ENCODE peak calls at places on chromosome 12, in nine cellular contexts. Z is cardiac fibroblast, S is nucleus accumbens, W is ovary, Q is T-helper 2 cell, P is thoracic aorta, J is KBM-7, H is NCI-H526 treated with DMSO at 0.1 percent for 48 hours, D is ELR. G is an unnamed sample.
A peak's percentile ranks its signal among the peaks of the same experiment; 100 is the strongest.

GRCh38 chr12:3252416-3252815 is 175.2 kb downstream of the TSPAN9 start:
- DNase-seq in Z (peak; percentile 15), S (peak; percentile 34), W (peak; percentile 94), Q (no peak), P (peak; percentile 84), J (no peak), H (no peak), D (no peak), G (no peak)

GRCh38 chr12:130253866-130254265 is 83.8 kb upstream of the PIWIL1 start:
- DNase-seq in Z (no peak), S (no peak), W (no peak), Q (no peak), P (no peak), J (no peak), H (no peak), D (no peak), G (no peak)

GRCh38 chr12:78004451-78005093 is 173.9 kb downstream of the NAV3 start:
- DNase-seq in Z (no peak), S (no peak), W (no peak), Q (no peak), P (no peak), J (no peak), H (no peak), D (no peak), G (no peak)

GRCh38 chr12:19227190-19227879 is 97.8 kb downstream of the PLEKHA5 start:
- DNase-seq in Z (no peak), S (no peak), W (no peak), Q (no peak), P (no peak), J (no peak), H (no peak), D (no peak), G (no peak)

GRCh38 chr12:72275551-72275950 is 3.4 kb downstream of the TRHDE start:
- DNase-seq in Z (no peak), S (no peak), W (no peak), Q (no peak), P (no peak), J (no peak), H (no peak), D (peak; percentile 21), G (no peak)

GRCh38 chr12:132162508-132163031 is 18.3 kb downstream of the NOC4L start:
- DNase-seq in Z (peak; percentile 84), S (no peak), W (no peak), Q (no peak), P (no peak), J (peak; percentile 59), H (no peak), D (peak; percentile 62), G (no peak)

GRCh38 chr12:119841433-119842210 is 35.5 kb downstream of the CIT start:
- DNase-seq in Z (peak; percentile 49), S (no peak), W (no peak), Q (no peak), P (no peak), J (no peak), H (no peak), D (peak; percentile 44), G (no peak)

GRCh38 chr12:49198431-49199155 is 9.7 kb upstream of the TUBA1A start:
- DNase-seq in Z (peak; percentile 92), S (peak; percentile 57), W (no peak), Q (no peak), P (no peak), J (no peak), H (peak; percentile 82), D (peak; percentile 90), G (no peak)

GRCh38 chr12:15151141-15152091 is 69.8 kb downstream of the RERG start:
- DNase-seq in Z (peak; percentile 62), S (no peak), W (no peak), Q (no peak), P (no peak), J (peak; percentile 24), H (peak; percentile 29), D (peak; percentile 43), G (no peak)